ENCODE peak calls at places on chromosome 6, in four cellular contexts. One of them, this sample, is unnamed.
A peak's percentile ranks its signal among the peaks of the same experiment; 100 is the strongest.

GRCh38 chr6:121615493-121615892 is 180.0 kb downstream of the GJA1 start:
- DNase-seq in midbrain: no peak
- DNase-seq in KBM-7: no peak
- DNase-seq in AG10803: no peak
- DNase-seq in this sample: no peak

GRCh38 chr6:140178550-140179334 is 804.3 kb upstream of the CITED2 start:
- DNase-seq in midbrain: no peak
- DNase-seq in KBM-7: no peak
- DNase-seq in AG10803: peak; percentile 86
- DNase-seq in this sample: no peak

GRCh38 chr6:130980310-130981032 is 82.6 kb downstream of the EPB41L2 start:
- DNase-seq in midbrain: no peak
- DNase-seq in KBM-7: peak; percentile 66
- DNase-seq in AG10803: no peak
- DNase-seq in this sample: no peak

GRCh38 chr6:74755748-74756147 is 450.1 kb downstream of the COL12A1 start:
- DNase-seq in midbrain: no peak
- DNase-seq in KBM-7: no peak
- DNase-seq in AG10803: peak; percentile 35
- DNase-seq in this sample: no peak

GRCh38 chr6:98670045-98670746 is 164.2 kb upstream of the POU3F2 start:
- DNase-seq in midbrain: no peak
- DNase-seq in KBM-7: no peak
- DNase-seq in AG10803: no peak
- DNase-seq in this sample: no peak

GRCh38 chr6:130057495-130057894 is 39.1 kb downstream of the L3MBTL3 start:
- DNase-seq in midbrain: no peak
- DNase-seq in KBM-7: no peak
- DNase-seq in AG10803: no peak
- DNase-seq in this sample: no peak

GRCh38 chr6:170444056-170444505 is 109.0 kb downstream of the PSMB1 start:
- DNase-seq in midbrain: no peak
- DNase-seq in KBM-7: no peak
- DNase-seq in AG10803: no peak
- DNase-seq in this sample: peak; percentile 63

GRCh38 chr6:158642097-158642601 is 2.4 kb downstream of the DYNLT1 start:
- DNase-seq in midbrain: no peak
- DNase-seq in KBM-7: no peak
- DNase-seq in AG10803: peak; percentile 64
- DNase-seq in this sample: peak; percentile 70

GRCh38 chr6:12012566-12013367 is 655 bp downstream of the HIVEP1 start:
- DNase-seq in midbrain: peak; percentile 52
- DNase-seq in KBM-7: peak; percentile 71
- DNase-seq in AG10803: peak; percentile 81
- DNase-seq in this sample: peak; percentile 89

GRCh38 chr6:112203577-112204349 is 50.6 kb downstream of the LAMA4 start:
- DNase-seq in midbrain: no peak
- DNase-seq in KBM-7: no peak
- DNase-seq in AG10803: peak; percentile 78
- DNase-seq in this sample: no peak

GRCh38 chr6:116667620-116668019 is 946 bp downstream of the ZUP1 start:
- DNase-seq in midbrain: no peak
- DNase-seq in KBM-7: peak; percentile 79
- DNase-seq in AG10803: no peak
- DNase-seq in this sample: no peak

GRCh38 chr6:3506195-3506594 is 49.3 kb upstream of the SLC22A23 start:
- DNase-seq in midbrain: peak; percentile 12
- DNase-seq in KBM-7: no peak
- DNase-seq in AG10803: no peak
- DNase-seq in this sample: no peak

GRCh38 chr6:158707826-158708225 is 58.0 kb downstream of the SYTL3 start:
- DNase-seq in midbrain: no peak
- DNase-seq in KBM-7: no peak
- DNase-seq in AG10803: no peak
- DNase-seq in this sample: no peak

GRCh38 chr6:26003102-26003694 is 40.6 kb downstream of the TRIM38 start:
- DNase-seq in midbrain: peak; percentile 61
- DNase-seq in KBM-7: peak; percentile 61
- DNase-seq in AG10803: peak; percentile 49
- DNase-seq in this sample: no peak

GRCh38 chr6:113584767-113585166 is 272.4 kb upstream of the MARCKS start:
- DNase-seq in midbrain: no peak
- DNase-seq in KBM-7: no peak
- DNase-seq in AG10803: no peak
- DNase-seq in this sample: no peak

GRCh38 chr6:63573899-63574553 is 1.7 kb downstream of the LOC128125822 start:
- DNase-seq in midbrain: no peak
- DNase-seq in KBM-7: peak; percentile 79
- DNase-seq in AG10803: peak; percentile 52
- DNase-seq in this sample: no peak

GRCh38 chr6:45647341-45648138 is 269.8 kb upstream of the SUPT3H start:
- DNase-seq in midbrain: no peak
- DNase-seq in KBM-7: no peak
- DNase-seq in AG10803: no peak
- DNase-seq in this sample: no peak

GRCh38 chr6:44217332-44218143 is 812 bp downstream of the MYMX start:
- DNase-seq in midbrain: peak; percentile 35
- DNase-seq in KBM-7: no peak
- DNase-seq in AG10803: peak; percentile 29
- DNase-seq in this sample: no peak

GRCh38 chr6:137111296-137112066 is 62.0 kb downstream of the IL22RA2 start:
- DNase-seq in midbrain: no peak
- DNase-seq in KBM-7: no peak
- DNase-seq in AG10803: no peak
- DNase-seq in this sample: no peak

GRCh38 chr6:98579941-98580340 is 254.4 kb upstream of the POU3F2 start:
- DNase-seq in midbrain: no peak
- DNase-seq in KBM-7: no peak
- DNase-seq in AG10803: peak; percentile 40
- DNase-seq in this sample: no peak

GRCh38 chr6:140487586-140487985 is 1113.1 kb upstream of the CITED2 start:
- DNase-seq in midbrain: no peak
- DNase-seq in KBM-7: no peak
- DNase-seq in AG10803: no peak
- DNase-seq in this sample: no peak

GRCh38 chr6:22756365-22756764 is 187.0 kb downstream of the HDGFL1 start:
- DNase-seq in midbrain: no peak
- DNase-seq in KBM-7: no peak
- DNase-seq in AG10803: peak; percentile 60
- DNase-seq in this sample: no peak

GRCh38 chr6:14132244-14133220 is 15.0 kb downstream of the CD83 start:
- DNase-seq in midbrain: no peak
- DNase-seq in KBM-7: no peak
- DNase-seq in AG10803: no peak
- DNase-seq in this sample: no peak

GRCh38 chr6:82364087-82365010 is 732 bp downstream of the TPBG start:
- DNase-seq in midbrain: no peak
- DNase-seq in KBM-7: peak; percentile 65
- DNase-seq in AG10803: peak; percentile 69
- DNase-seq in this sample: peak; percentile 86

GRCh38 chr6:4405609-4406212 is 270.3 kb upstream of the ECI2 start:
- DNase-seq in midbrain: no peak
- DNase-seq in KBM-7: no peak
- DNase-seq in AG10803: no peak
- DNase-seq in this sample: no peak

GRCh38 chr6:142297996-142298753 is 3.6 kb upstream of the ADGRG6 start:
- DNase-seq in midbrain: no peak
- DNase-seq in KBM-7: peak; percentile 16
- DNase-seq in AG10803: peak; percentile 93
- DNase-seq in this sample: no peak

GRCh38 chr6:148427333-148427732 is 84.7 kb downstream of the SASH1 start:
- DNase-seq in midbrain: no peak
- DNase-seq in KBM-7: no peak
- DNase-seq in AG10803: no peak
- DNase-seq in this sample: no peak

GRCh38 chr6:141552463-141552862 is 580.3 kb upstream of the GJE1 start:
- DNase-seq in midbrain: no peak
- DNase-seq in KBM-7: peak; percentile 26
- DNase-seq in AG10803: peak; percentile 13
- DNase-seq in this sample: no peak

GRCh38 chr6:160041608-160042007 is 72.7 kb downstream of the IGF2R start:
- DNase-seq in midbrain: peak; percentile 41
- DNase-seq in KBM-7: peak; percentile 11
- DNase-seq in AG10803: peak; percentile 86
- DNase-seq in this sample: no peak

GRCh38 chr6:156423829-156424228 is 353.3 kb upstream of the ARID1B start:
- DNase-seq in midbrain: no peak
- DNase-seq in KBM-7: peak; percentile 60
- DNase-seq in AG10803: no peak
- DNase-seq in this sample: no peak

GRCh38 chr6:45898941-45899682 is 116.5 kb downstream of the CLIC5 start:
- DNase-seq in midbrain: no peak
- DNase-seq in KBM-7: no peak
- DNase-seq in AG10803: peak; percentile 26
- DNase-seq in this sample: no peak

GRCh38 chr6:50820590-50821234 is 2.0 kb downstream of the TFAP2B start:
- DNase-seq in midbrain: no peak
- DNase-seq in KBM-7: no peak
- DNase-seq in AG10803: no peak
- DNase-seq in this sample: no peak

GRCh38 chr6:5214570-5215052 is 46.1 kb downstream of the LYRM4 start:
- DNase-seq in midbrain: peak; percentile 70
- DNase-seq in KBM-7: peak; percentile 67
- DNase-seq in AG10803: peak; percentile 55
- DNase-seq in this sample: no peak